ENCODE peak calls at places on chromosome 5, in seven cellular contexts. Q is HTR-8/SVneo; C is NCI-H460; D is lung microvascular endothelial cell; X is stimulated activated CD4-positive, alpha-beta T cell treated with anti-CD3 and anti-CD28 coated beads, Interleukin-12 subunit alpha, Interleukin-12 subunit beta, amount 100 ng/mL, for 4 hours; I is stimulated activated CD8-positive, alpha-beta memory T cell treated with anti-CD3 and anti-CD28 coated beads, Interleukin-15, amount 100 ng/mL, for 24 hours; F is activated naive CD4-positive, alpha-beta T cell treated with anti-CD3 and anti-CD28 coated beads for 36 hours. N is an unnamed sample.

GRCh38 chr5:129945031-129945430 is 40.8 kb downstream of the CHSY3 start:
- DNase-seq in Q (no peak), C (no peak), D (no peak), X (no peak), I (no peak), F (no peak), N (no peak)

GRCh38 chr5:95087819-95088317 is 197.0 kb downstream of the MCTP1 start:
- DNase-seq in Q (no peak), C (no peak), D (no peak), X (no peak), I (no peak), F (no peak), N (no peak)

GRCh38 chr5:52710310-52710971 is 77.3 kb upstream of the ITGA1 start:
- DNase-seq in Q (no peak), C (no peak), D (peak; percentile 60), X (no peak), I (no peak), F (no peak), N (no peak)

GRCh38 chr5:43192558-43193170 is 639 bp downstream of the NIM1K start:
- DNase-seq in Q (no peak), C (no peak), D (peak; percentile 15), X (peak; percentile 19), I (peak; percentile 1), F (peak; percentile 34), N (peak; percentile 37)

GRCh38 chr5:57895766-57896165 is 413.2 kb upstream of the ACTBL2 start:
- DNase-seq in Q (no peak), C (no peak), D (no peak), X (no peak), I (no peak), F (no peak), N (no peak)

GRCh38 chr5:137148128-137148527 is 351.0 kb downstream of the SPOCK1 start:
- DNase-seq in Q (no peak), C (no peak), D (no peak), X (no peak), I (no peak), F (no peak), N (no peak)

GRCh38 chr5:21181726-21182125 is 1193.7 kb upstream of the CDH18 start:
- DNase-seq in Q (no peak), C (no peak), D (peak; percentile 86), X (no peak), I (no peak), F (no peak), N (no peak)

GRCh38 chr5:34709861-34710673 is 53.9 kb downstream of the RAI14 start:
- DNase-seq in Q (peak; percentile 73), C (no peak), D (peak; percentile 78), X (no peak), I (no peak), F (no peak), N (no peak)

GRCh38 chr5:168365581-168366081 is 74.2 kb downstream of the WWC1 start:
- DNase-seq in Q (no peak), C (no peak), D (no peak), X (no peak), I (no peak), F (no peak), N (no peak)

GRCh38 chr5:173972844-173973613 is 15.9 kb upstream of the C5orf47 start:
- DNase-seq in Q (peak; percentile 82), C (peak; percentile 77), D (peak; percentile 83), X (peak; percentile 71), I (peak; percentile 52), F (peak; percentile 90), N (peak; percentile 80)

GRCh38 chr5:11758321-11758720 is 145.9 kb downstream of the CTNND2 start:
- DNase-seq in Q (no peak), C (no peak), D (no peak), X (no peak), I (no peak), F (no peak), N (no peak)

N was measured in caudate nucleus.